ENCODE peak calls at places on chromosome 20, in eight cellular contexts. S is heart left ventricle, J is upper lobe of right lung, Y is uterus, A is cardiac muscle cell, C is IMR-90, M is lung, G is MM.1S. O is an unnamed sample. For H3K4me1, the result is how much of the 10 kb centered on the place peaks cover.

GRCh38 chr20:1935696-1936366 is 40.6 kb downstream of the SIRPA start:
- DNase-seq in S (peak), J (peak), Y (no peak), A (peak), C (no peak), M (no peak), G (no peak), O (no peak)

GRCh38 chr20:49338061-49338460 is 60.2 kb upstream of the ZNFX1 start:
- DNase-seq in S (no peak), J (no peak), Y (no peak), A (no peak), C (no peak), M (no peak), G (no peak), O (no peak)

GRCh38 chr20:14829897-14830296 is 492.5 kb upstream of the FLRT3 start:
- DNase-seq in S (no peak), J (no peak), Y (no peak), A (no peak), C (no peak), M (no peak), G (no peak), O (no peak)

GRCh38 chr20:14445310-14445709 is 107.9 kb upstream of the FLRT3 start:
- DNase-seq in S (no peak), J (no peak), Y (no peak), A (peak), C (peak), M (no peak), G (no peak), O (no peak)

GRCh38 chr20:16966276-16966880 is 218.2 kb downstream of the OTOR start:
- DNase-seq in S (no peak), J (no peak), Y (no peak), A (no peak), C (peak), M (no peak), G (no peak), O (no peak)

GRCh38 chr20:63456429-63457284 is 15.8 kb downstream of the KCNQ2 start:
- DNase-seq in S (peak), J (no peak), Y (no peak), A (peak), C (no peak), M (no peak), G (no peak), O (no peak)

GRCh38 chr20:17507032-17507431 is 24.1 kb downstream of the BFSP1 start:
- DNase-seq in S (no peak), J (no peak), Y (no peak), A (no peak), C (no peak), M (no peak), G (no peak), O (no peak)

GRCh38 chr20:35207950-35208611 is 18.4 kb upstream of the MMP24 start:
- DNase-seq in S (peak), J (no peak), Y (peak), A (peak), C (peak), M (peak), G (peak), O (peak)

GRCh38 chr20:13821876-13822275 is 37.0 kb downstream of the NDUFAF5 start:
- DNase-seq in S (no peak), J (no peak), Y (no peak), A (peak), C (no peak), M (peak), G (no peak), O (no peak)

GRCh38 chr20:62715201-62715600 is 6.6 kb downstream of the NTSR1 start:
- DNase-seq in S (no peak), J (no peak), Y (no peak), A (no peak), C (no peak), M (no peak), G (no peak), O (no peak)

GRCh38 chr20:49983848-49984408 is 1.1 kb downstream of the SNAI1 start:
- DNase-seq in S (peak), J (no peak), Y (no peak), A (peak), C (peak), M (no peak), G (no peak), O (peak)

GRCh38 chr20:45087115-45087785 is 13.7 kb downstream of the KCNS1 start:
- DNase-seq in S (no peak), J (no peak), Y (no peak), A (no peak), C (no peak), M (no peak), G (no peak), O (no peak)

GRCh38 chr20:48015943-48016723 is 230.9 kb upstream of the SULF2 start:
- DNase-seq in S (no peak), J (no peak), Y (no peak), A (peak), C (peak), M (no peak), G (no peak), O (no peak)

GRCh38 chr20:45972500-45973183 is 639 bp upstream of the ZNF335 start:
- DNase-seq in S (no peak), J (peak), Y (peak), A (no peak), C (no peak), M (no peak), G (peak), O (no peak)

GRCh38 chr20:4883051-4883450 is 118.3 kb downstream of the SLC23A2 start:
- DNase-seq in S (no peak), J (no peak), Y (no peak), A (no peak), C (no peak), M (no peak), G (no peak), O (no peak)

GRCh38 chr20:54115172-54115854 is 44.9 kb upstream of the BCAS1 start:
- DNase-seq in S (no peak), J (no peak), Y (peak), A (peak), C (peak), M (no peak), G (no peak), O (no peak)

GRCh38 chr20:45465492-45466266 is 3.9 kb upstream of the WFDC2 start:
- DNase-seq in S (no peak), J (no peak), Y (no peak), A (no peak), C (no peak), M (no peak), G (no peak), O (no peak)

GRCh38 chr20:19108181-19108580 is 104.3 kb upstream of the SLC24A3 start:
- DNase-seq in S (no peak), J (no peak), Y (no peak), A (no peak), C (no peak), M (no peak), G (no peak), O (no peak)

GRCh38 chr20:17226410-17227198 is at the start of gene PCSK2:
- DNase-seq in S (peak), J (peak), Y (no peak), A (peak), C (peak), M (peak), G (no peak), O (no peak)

GRCh38 chr20:58140787-58141396 is 87.6 kb downstream of the ANKRD60 start:
- DNase-seq in S (no peak), J (no peak), Y (no peak), A (no peak), C (no peak), M (no peak), G (no peak), O (no peak)
- H3K4me1 ChIP-seq in S (under half), J (under half), Y (under half), A (under half), C (under half), M (under half), G (under half), O (under half)

DNA sequence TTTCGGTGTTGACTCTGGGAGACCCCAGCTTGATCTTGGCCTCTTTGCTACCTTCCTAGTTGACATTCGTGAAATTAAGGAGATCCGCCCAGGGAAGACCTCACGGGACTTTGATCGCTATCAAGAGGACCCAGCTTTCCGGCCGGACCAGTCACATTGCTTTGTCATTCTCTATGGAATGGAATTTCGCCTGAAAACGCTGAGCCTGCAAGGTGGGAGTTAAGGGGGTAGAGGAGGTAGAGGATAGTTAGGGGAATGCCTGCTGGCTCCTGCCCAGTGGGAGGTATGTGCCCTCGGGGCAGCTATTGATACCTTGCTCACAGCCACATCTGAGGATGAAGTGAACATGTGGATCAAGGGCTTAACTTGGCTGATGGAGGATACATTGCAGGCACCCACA is 22.2 kb downstream of the PLCG1 start:
- DNase-seq in S (no peak), J (no peak), Y (no peak), A (no peak), C (no peak), M (no peak), G (no peak), O (no peak)
- H3K4me1 ChIP-seq in S (half or more), J (under half), Y (under half), A (under half), C (under half), M (under half), G (under half), O (under half)

DNA sequence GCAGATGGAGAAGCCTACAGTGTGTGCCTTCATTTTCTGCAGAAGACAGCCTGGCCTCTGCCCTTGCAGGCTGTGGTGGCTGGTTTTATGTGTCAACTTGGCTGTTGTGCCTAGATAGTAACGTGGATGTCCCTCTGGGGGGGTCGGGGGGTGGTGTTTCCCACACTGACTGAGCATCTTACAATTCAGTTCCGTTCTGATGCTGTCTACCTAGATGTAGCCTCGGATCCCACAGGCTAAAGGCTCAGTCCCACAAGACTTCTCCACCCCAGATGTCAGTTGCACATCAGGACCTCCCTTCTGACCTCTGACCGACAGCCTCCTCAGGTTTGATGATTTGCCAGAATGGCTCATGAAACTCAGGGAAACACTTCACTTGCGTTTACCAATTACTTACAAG is 4.3 kb downstream of the PYGB start:
- DNase-seq in S (no peak), J (no peak), Y (no peak), A (no peak), C (no peak), M (no peak), G (no peak), O (no peak)
- H3K4me1 ChIP-seq in S (half or more), J (under half), Y (under half), A (half or more), C (under half), M (under half), G (under half), O (half or more)

GRCh38 chr20:32368323-32368722 is 10.2 kb downstream of the ASXL1 start:
- DNase-seq in S (no peak), J (no peak), Y (no peak), A (no peak), C (no peak), M (no peak), G (no peak), O (no peak)
- H3K4me1 ChIP-seq in S (under half), J (under half), Y (under half), A (under half), C (under half), M (under half), G (under half), O (half or more)

GRCh38 chr20:856361-856775 is 22.9 kb downstream of the FAM110A start:
- DNase-seq in S (no peak), J (peak), Y (no peak), A (peak), C (peak), M (no peak), G (no peak), O (no peak)
- H3K4me1 ChIP-seq in S (under half), J (under half), Y (under half), A (under half), C (under half), M (under half), G (under half), O (under half)

DNA sequence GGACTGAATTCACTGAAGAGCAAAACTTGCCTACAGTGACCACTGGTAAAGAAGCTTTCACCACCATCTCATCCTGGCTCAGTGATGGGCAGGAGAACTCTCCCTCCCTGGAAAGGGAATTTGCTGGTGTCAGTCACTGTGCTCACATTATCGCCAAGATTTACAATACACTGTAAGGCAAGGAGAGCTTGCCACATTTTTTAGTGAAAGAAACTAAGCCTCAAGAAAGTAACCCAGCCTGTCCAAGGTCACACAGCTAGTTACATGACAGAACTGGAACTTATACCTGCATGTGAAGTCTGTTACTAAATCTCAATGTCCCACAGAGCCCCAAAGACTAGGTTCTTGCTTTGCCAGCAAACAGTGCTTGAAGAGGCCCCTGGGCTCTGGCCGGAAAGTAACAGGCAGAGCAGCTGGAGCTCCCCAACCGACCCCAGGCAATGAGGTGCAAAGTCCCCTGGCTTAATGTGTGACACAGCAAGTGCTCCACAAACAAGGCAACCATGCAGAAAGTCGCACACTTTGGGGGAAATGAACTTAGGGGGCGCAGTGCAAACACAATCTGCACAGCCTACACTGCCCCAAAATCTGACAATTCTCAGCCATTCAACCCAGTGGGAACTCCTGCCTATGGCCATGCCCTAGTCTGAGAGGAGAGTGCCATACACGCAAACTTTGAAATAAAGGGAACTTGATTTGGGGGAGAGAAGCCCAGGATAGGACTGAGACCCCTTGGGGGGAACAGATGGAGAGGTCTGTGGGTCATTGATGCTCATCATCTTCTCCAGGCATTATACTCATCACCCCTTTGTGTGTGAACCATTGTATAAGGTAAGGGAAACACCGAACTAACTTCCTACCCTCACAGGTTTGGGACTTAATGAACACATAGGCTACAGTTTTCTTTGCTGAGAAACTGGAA is 1.9 kb downstream of the BCL2L1 start:
- DNase-seq in S (no peak), J (no peak), Y (no peak), A (no peak), C (no peak), M (no peak), G (peak), O (peak)
- H3K4me1 ChIP-seq in S (half or more), J (under half), Y (under half), A (under half), C (under half), M (under half), G (under half), O (half or more)

O was measured in Karpas-422.